ENCODE peak calls at places on chromosomes 5 and 9, in ten cellular contexts. Z, P, A, O, B, U, R, N, H and I are unnamed samples.
A peak's percentile ranks its signal among the peaks of the same experiment; 100 is the strongest.

GRCh38 chr9:127163409-127163808 is 41.0 kb upstream of the ANGPTL2 start:
- DNase-seq in Z (no peak), P (peak; percentile 61), A (peak; percentile 81), O (no peak), B (no peak), U (peak; percentile 71), R (peak; percentile 43), N (no peak), H (no peak), I (no peak)

GRCh38 chr9:133980864-133981588 is 11.1 kb downstream of the VAV2 start:
- DNase-seq in Z (no peak), P (no peak), A (no peak), O (no peak), B (no peak), U (no peak), R (no peak), N (no peak), H (peak; percentile 8), I (no peak)

GRCh38 chr9:81573415-81574321 is 115.7 kb downstream of the TLE1 start:
- DNase-seq in Z (no peak), P (no peak), A (no peak), O (no peak), B (no peak), U (no peak), R (no peak), N (no peak), H (no peak), I (no peak)

GRCh38 chr9:137415451-137415850 is 7.5 kb downstream of the EXD3 start:
- DNase-seq in Z (no peak), P (no peak), A (no peak), O (no peak), B (no peak), U (no peak), R (no peak), N (no peak), H (no peak), I (no peak)

GRCh38 chr5:154541553-154541952 is 63.5 kb upstream of the HAND1 start:
- DNase-seq in Z (no peak), P (no peak), A (no peak), O (no peak), B (no peak), U (no peak), R (no peak), N (no peak), H (peak; percentile 40), I (no peak)

GRCh38 chr9:128081052-128081451 is 13.0 kb downstream of the SLC25A25 start:
- DNase-seq in Z (no peak), P (no peak), A (peak; percentile 89), O (no peak), B (no peak), U (no peak), R (peak; percentile 87), N (no peak), H (no peak), I (no peak)

GRCh38 chr5:158947831-158948230 is 151.9 kb downstream of the EBF1 start:
- DNase-seq in Z (no peak), P (no peak), A (no peak), O (no peak), B (no peak), U (no peak), R (no peak), N (no peak), H (no peak), I (no peak)

GRCh38 chr9:78777747-78778146 is 480.8 kb downstream of the PSAT1 start:
- DNase-seq in Z (no peak), P (no peak), A (no peak), O (no peak), B (no peak), U (no peak), R (no peak), N (no peak), H (peak; percentile 41), I (no peak)

GRCh38 chr5:13976867-13977479 is 32.5 kb upstream of the DNAH5 start:
- DNase-seq in Z (no peak), P (no peak), A (peak; percentile 22), O (no peak), B (peak; percentile 54), U (peak; percentile 64), R (no peak), N (no peak), H (no peak), I (no peak)

GRCh38 chr9:125889122-125889523 is 141.9 kb downstream of the PBX3 start:
- DNase-seq in Z (no peak), P (no peak), A (no peak), O (peak; percentile 36), B (no peak), U (no peak), R (no peak), N (no peak), H (peak; percentile 16), I (peak; percentile 82)

GRCh38 chr5:126301056-126301455 is 122.2 kb upstream of the GRAMD2B start:
- DNase-seq in Z (no peak), P (no peak), A (no peak), O (no peak), B (no peak), U (no peak), R (no peak), N (no peak), H (no peak), I (no peak)

GRCh38 chr9:124030969-124031451 is 19.4 kb downstream of the LHX2 start:
- DNase-seq in Z (no peak), P (no peak), A (no peak), O (no peak), B (no peak), U (no peak), R (peak; percentile 85), N (no peak), H (no peak), I (no peak)

GRCh38 chr9:12516031-12516430 is 177.2 kb upstream of the TYRP1 start:
- DNase-seq in Z (no peak), P (no peak), A (no peak), O (no peak), B (no peak), U (no peak), R (no peak), N (no peak), H (no peak), I (no peak)

GRCh38 chr9:5869315-5870019 is 21.2 kb upstream of the MLANA start:
- DNase-seq in Z (no peak), P (no peak), A (no peak), O (peak; percentile 23), B (no peak), U (peak; percentile 46), R (no peak), N (no peak), H (peak; percentile 63), I (no peak)

GRCh38 chr9:128385493-128386205 is 14.5 kb downstream of the URM1 start:
- DNase-seq in Z (no peak), P (no peak), A (no peak), O (peak; percentile 82), B (no peak), U (no peak), R (no peak), N (no peak), H (peak; percentile 34), I (no peak)

GRCh38 chr5:64900618-64901017 is 131.9 kb downstream of the CWC27 start:
- DNase-seq in Z (no peak), P (no peak), A (no peak), O (no peak), B (no peak), U (no peak), R (no peak), N (no peak), H (no peak), I (no peak)

GRCh38 chr9:5382479-5382878 is 42.8 kb upstream of the RLN1 start:
- DNase-seq in Z (no peak), P (no peak), A (no peak), O (no peak), B (no peak), U (no peak), R (no peak), N (no peak), H (no peak), I (no peak)

GRCh38 chr5:95759634-95760033 is 28.5 kb downstream of the RHOBTB3 start:
- DNase-seq in Z (no peak), P (no peak), A (no peak), O (no peak), B (no peak), U (no peak), R (no peak), N (no peak), H (no peak), I (no peak)

GRCh38 chr9:109212768-109213167 is 45.7 kb upstream of the FRRS1L start:
- DNase-seq in Z (no peak), P (no peak), A (no peak), O (no peak), B (no peak), U (no peak), R (no peak), N (no peak), H (no peak), I (no peak)

GRCh38 chr5:130183115-130183514 is 278.9 kb downstream of the CHSY3 start:
- DNase-seq in Z (no peak), P (no peak), A (no peak), O (no peak), B (no peak), U (no peak), R (no peak), N (no peak), H (no peak), I (no peak)

GRCh38 chr9:122091682-122092592 is 1.2 kb downstream of the TTLL11 start:
- DNase-seq in Z (no peak), P (no peak), A (no peak), O (no peak), B (no peak), U (no peak), R (no peak), N (no peak), H (no peak), I (peak; percentile 16)